ENCODE peak calls at places on chromosome 19, in seven cellular contexts. One of them, this sample, is unnamed.
A peak's percentile ranks its signal among the peaks of the same experiment; 100 is the strongest.

GRCh38 chr19:31351212-31352193 is 2.3 kb upstream of the TSHZ3 start:
- DNase-seq in PC-3: peak; percentile 15
- DNase-seq in ascending aorta: no peak
- DNase-seq in neuronal stem cell: no peak
- DNase-seq in adrenal gland: peak; percentile 42
- DNase-seq in left lung: peak; percentile 82
- DNase-seq in coronary artery: no peak
- DNase-seq in this sample: peak; percentile 73

GRCh38 chr19:16327911-16328823 is 3.5 kb downstream of the KLF2 start:
- DNase-seq in PC-3: no peak
- DNase-seq in ascending aorta: peak; percentile 80
- DNase-seq in neuronal stem cell: no peak
- DNase-seq in adrenal gland: peak; percentile 83
- DNase-seq in left lung: peak; percentile 84
- DNase-seq in coronary artery: peak; percentile 93
- DNase-seq in this sample: peak; percentile 89

GRCh38 chr19:14354445-14354844 is 26.8 kb upstream of the ADGRE5 start:
- DNase-seq in PC-3: peak; percentile 26
- DNase-seq in ascending aorta: no peak
- DNase-seq in neuronal stem cell: no peak
- DNase-seq in adrenal gland: no peak
- DNase-seq in left lung: no peak
- DNase-seq in coronary artery: no peak
- DNase-seq in this sample: no peak

GRCh38 chr19:33399081-33399744 is 25.7 kb downstream of the CEBPG start:
- DNase-seq in PC-3: no peak
- DNase-seq in ascending aorta: no peak
- DNase-seq in neuronal stem cell: no peak
- DNase-seq in adrenal gland: no peak
- DNase-seq in left lung: peak; percentile 74
- DNase-seq in coronary artery: no peak
- DNase-seq in this sample: peak; percentile 57

GRCh38 chr19:33734913-33735312 is 61.8 kb upstream of the KCTD15 start:
- DNase-seq in PC-3: no peak
- DNase-seq in ascending aorta: no peak
- DNase-seq in neuronal stem cell: no peak
- DNase-seq in adrenal gland: no peak
- DNase-seq in left lung: no peak
- DNase-seq in coronary artery: no peak
- DNase-seq in this sample: peak; percentile 39

GRCh38 chr19:13847900-13848677 is 28.8 kb upstream of the NANOS3 start:
- DNase-seq in PC-3: no peak
- DNase-seq in ascending aorta: no peak
- DNase-seq in neuronal stem cell: no peak
- DNase-seq in adrenal gland: no peak
- DNase-seq in left lung: no peak
- DNase-seq in coronary artery: no peak
- DNase-seq in this sample: no peak

GRCh38 chr19:776549-776948 is 20.7 kb upstream of the PTBP1 start:
- DNase-seq in PC-3: no peak
- DNase-seq in ascending aorta: no peak
- DNase-seq in neuronal stem cell: no peak
- DNase-seq in adrenal gland: no peak
- DNase-seq in left lung: no peak
- DNase-seq in coronary artery: no peak
- DNase-seq in this sample: no peak

GRCh38 chr19:18312021-18312534 is 10.8 kb downstream of the LSM4 start:
- DNase-seq in PC-3: no peak
- DNase-seq in ascending aorta: no peak
- DNase-seq in neuronal stem cell: no peak
- DNase-seq in adrenal gland: no peak
- DNase-seq in left lung: no peak
- DNase-seq in coronary artery: no peak
- DNase-seq in this sample: no peak

GRCh38 chr19:2391118-2391725 is 31.2 kb downstream of the TMPRSS9 start:
- DNase-seq in PC-3: peak; percentile 69
- DNase-seq in ascending aorta: no peak
- DNase-seq in neuronal stem cell: peak; percentile 54
- DNase-seq in adrenal gland: peak; percentile 55
- DNase-seq in left lung: no peak
- DNase-seq in coronary artery: no peak
- DNase-seq in this sample: no peak

GRCh38 chr19:2387367-2388288 is 27.6 kb downstream of the TMPRSS9 start:
- DNase-seq in PC-3: no peak
- DNase-seq in ascending aorta: no peak
- DNase-seq in neuronal stem cell: no peak
- DNase-seq in adrenal gland: no peak
- DNase-seq in left lung: no peak
- DNase-seq in coronary artery: no peak
- DNase-seq in this sample: no peak

GRCh38 chr19:2150794-2151338 is 500 bp downstream of the AP3D1 start:
- DNase-seq in PC-3: no peak
- DNase-seq in ascending aorta: no peak
- DNase-seq in neuronal stem cell: no peak
- DNase-seq in adrenal gland: peak; percentile 33
- DNase-seq in left lung: peak; percentile 86
- DNase-seq in coronary artery: no peak
- DNase-seq in this sample: peak; percentile 79

GRCh38 chr19:30228113-30228725 is 144.0 kb upstream of the ZNF536 start:
- DNase-seq in PC-3: no peak
- DNase-seq in ascending aorta: no peak
- DNase-seq in neuronal stem cell: no peak
- DNase-seq in adrenal gland: peak; percentile 40
- DNase-seq in left lung: no peak
- DNase-seq in coronary artery: no peak
- DNase-seq in this sample: no peak

GRCh38 chr19:2127758-2128157 is 23.6 kb downstream of the AP3D1 start:
- DNase-seq in PC-3: no peak
- DNase-seq in ascending aorta: no peak
- DNase-seq in neuronal stem cell: no peak
- DNase-seq in adrenal gland: no peak
- DNase-seq in left lung: no peak
- DNase-seq in coronary artery: no peak
- DNase-seq in this sample: no peak

GRCh38 chr19:14565765-14566711 is 5.8 kb downstream of the NDUFB7 start:
- DNase-seq in PC-3: no peak
- DNase-seq in ascending aorta: no peak
- DNase-seq in neuronal stem cell: no peak
- DNase-seq in adrenal gland: no peak
- DNase-seq in left lung: peak; percentile 75
- DNase-seq in coronary artery: no peak
- DNase-seq in this sample: no peak

GRCh38 chr19:17889609-17890214 is 18.0 kb downstream of the SLC5A5 start:
- DNase-seq in PC-3: peak; percentile 67
- DNase-seq in ascending aorta: no peak
- DNase-seq in neuronal stem cell: peak; percentile 67
- DNase-seq in adrenal gland: peak; percentile 52
- DNase-seq in left lung: no peak
- DNase-seq in coronary artery: no peak
- DNase-seq in this sample: no peak

GRCh38 chr19:3554254-3555083 is 2.9 kb downstream of the MFSD12 start:
- DNase-seq in PC-3: no peak
- DNase-seq in ascending aorta: no peak
- DNase-seq in neuronal stem cell: no peak
- DNase-seq in adrenal gland: no peak
- DNase-seq in left lung: no peak
- DNase-seq in coronary artery: no peak
- DNase-seq in this sample: no peak

GRCh38 chr19:17526922-17527321 is 15.5 kb downstream of the PGLS start:
- DNase-seq in PC-3: no peak
- DNase-seq in ascending aorta: no peak
- DNase-seq in neuronal stem cell: no peak
- DNase-seq in adrenal gland: no peak
- DNase-seq in left lung: no peak
- DNase-seq in coronary artery: no peak
- DNase-seq in this sample: no peak

GRCh38 chr19:5625641-5626040 is 2.8 kb downstream of the SAFB start:
- DNase-seq in PC-3: no peak
- DNase-seq in ascending aorta: no peak
- DNase-seq in neuronal stem cell: no peak
- DNase-seq in adrenal gland: no peak
- DNase-seq in left lung: no peak
- DNase-seq in coronary artery: no peak
- DNase-seq in this sample: no peak
- H3K4me3 ChIP-seq in PC-3: peak overlapping the region; percentile 90
- H3K4me3 ChIP-seq in ascending aorta: peak overlapping the region; percentile 86
- H3K4me3 ChIP-seq in neuronal stem cell: no peak overlapping the region
- H3K4me3 ChIP-seq in adrenal gland: no peak overlapping the region
- H3K4me3 ChIP-seq in left lung: no peak overlapping the region
- H3K4me3 ChIP-seq in coronary artery: peak overlapping the region; percentile 78
- H3K4me3 ChIP-seq in this sample: peak overlapping the region; percentile 98

GRCh38 chr19:50657672-50658437 is 8.6 kb downstream of the C19orf81 start:
- DNase-seq in PC-3: peak; percentile 98
- DNase-seq in ascending aorta: peak; percentile 73
- DNase-seq in neuronal stem cell: peak; percentile 100
- DNase-seq in adrenal gland: peak; percentile 98
- DNase-seq in left lung: peak; percentile 91
- DNase-seq in coronary artery: peak; percentile 80
- DNase-seq in this sample: peak; percentile 97
- H3K4me3 ChIP-seq in PC-3: peak overlapping the region; percentile 62
- H3K4me3 ChIP-seq in ascending aorta: peak overlapping the region; percentile 39
- H3K4me3 ChIP-seq in neuronal stem cell: peak overlapping the region; percentile 91
- H3K4me3 ChIP-seq in adrenal gland: no peak overlapping the region
- H3K4me3 ChIP-seq in left lung: no peak overlapping the region
- H3K4me3 ChIP-seq in coronary artery: peak overlapping the region; percentile 61
- H3K4me3 ChIP-seq in this sample: peak overlapping the region; percentile 48

GRCh38 chr19:47352095-47352494 is 3.0 kb downstream of the DHX34 start:
- DNase-seq in PC-3: no peak
- DNase-seq in ascending aorta: no peak
- DNase-seq in neuronal stem cell: no peak
- DNase-seq in adrenal gland: no peak
- DNase-seq in left lung: no peak
- DNase-seq in coronary artery: no peak
- DNase-seq in this sample: no peak
- H3K4me3 ChIP-seq in PC-3: no peak overlapping the region
- H3K4me3 ChIP-seq in ascending aorta: no peak overlapping the region
- H3K4me3 ChIP-seq in neuronal stem cell: no peak overlapping the region
- H3K4me3 ChIP-seq in adrenal gland: no peak overlapping the region
- H3K4me3 ChIP-seq in left lung: no peak overlapping the region
- H3K4me3 ChIP-seq in coronary artery: no peak overlapping the region
- H3K4me3 ChIP-seq in this sample: no peak overlapping the region

GRCh38 chr19:58479303-58479702 is 3.2 kb downstream of the ZNF446 start:
- DNase-seq in PC-3: no peak
- DNase-seq in ascending aorta: no peak
- DNase-seq in neuronal stem cell: no peak
- DNase-seq in adrenal gland: no peak
- DNase-seq in left lung: no peak
- DNase-seq in coronary artery: no peak
- DNase-seq in this sample: no peak

GRCh38 chr19:58476498-58477015 is 405 bp downstream of the ZNF446 start:
- DNase-seq in PC-3: no peak
- DNase-seq in ascending aorta: no peak
- DNase-seq in neuronal stem cell: no peak
- DNase-seq in adrenal gland: peak; percentile 66
- DNase-seq in left lung: no peak
- DNase-seq in coronary artery: no peak
- DNase-seq in this sample: no peak

GRCh38 chr19:58475714-58476497 is at the start of gene ZNF446:
- DNase-seq in PC-3: peak; percentile 98
- DNase-seq in ascending aorta: peak; percentile 93
- DNase-seq in neuronal stem cell: peak; percentile 95
- DNase-seq in adrenal gland: peak; percentile 98
- DNase-seq in left lung: peak; percentile 97
- DNase-seq in coronary artery: peak; percentile 99
- DNase-seq in this sample: peak; percentile 97

GRCh38 chr19:58477130-58477529 is 978 bp downstream of the ZNF446 start:
- DNase-seq in PC-3: no peak
- DNase-seq in ascending aorta: no peak
- DNase-seq in neuronal stem cell: no peak
- DNase-seq in adrenal gland: no peak
- DNase-seq in left lung: peak; percentile 78
- DNase-seq in coronary artery: no peak
- DNase-seq in this sample: no peak

DNA sequence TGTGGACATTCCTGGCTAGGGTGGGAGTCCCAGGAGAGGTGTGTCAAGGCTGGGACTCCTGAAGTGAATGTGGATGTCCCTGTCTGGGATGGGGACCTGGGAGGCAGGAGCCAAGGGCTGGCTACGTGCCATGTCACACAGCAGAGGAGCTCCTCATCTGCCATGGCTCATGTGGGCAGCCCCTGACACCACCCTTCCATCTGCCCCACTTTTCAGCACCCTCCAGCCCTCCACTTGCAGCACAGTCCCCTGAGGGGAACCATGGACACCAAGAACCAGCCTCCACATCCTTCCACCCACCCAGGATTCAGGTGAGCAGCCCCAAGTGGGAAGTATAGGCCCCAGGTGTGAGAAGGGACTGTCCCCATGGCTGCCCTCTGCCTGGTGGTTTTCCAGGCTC is 1.7 kb downstream of the ZNF446 start:
- DNase-seq in PC-3: no peak
- DNase-seq in ascending aorta: no peak
- DNase-seq in neuronal stem cell: no peak
- DNase-seq in adrenal gland: no peak
- DNase-seq in left lung: peak; percentile 45
- DNase-seq in coronary artery: no peak
- DNase-seq in this sample: no peak
- H3K4me3 ChIP-seq in PC-3: no peak overlapping the region
- H3K4me3 ChIP-seq in ascending aorta: no peak overlapping the region
- H3K4me3 ChIP-seq in neuronal stem cell: no peak overlapping the region
- H3K4me3 ChIP-seq in adrenal gland: no peak overlapping the region
- H3K4me3 ChIP-seq in left lung: no peak overlapping the region
- H3K4me3 ChIP-seq in coronary artery: no peak overlapping the region
- H3K4me3 ChIP-seq in this sample: no peak overlapping the region

DNA sequence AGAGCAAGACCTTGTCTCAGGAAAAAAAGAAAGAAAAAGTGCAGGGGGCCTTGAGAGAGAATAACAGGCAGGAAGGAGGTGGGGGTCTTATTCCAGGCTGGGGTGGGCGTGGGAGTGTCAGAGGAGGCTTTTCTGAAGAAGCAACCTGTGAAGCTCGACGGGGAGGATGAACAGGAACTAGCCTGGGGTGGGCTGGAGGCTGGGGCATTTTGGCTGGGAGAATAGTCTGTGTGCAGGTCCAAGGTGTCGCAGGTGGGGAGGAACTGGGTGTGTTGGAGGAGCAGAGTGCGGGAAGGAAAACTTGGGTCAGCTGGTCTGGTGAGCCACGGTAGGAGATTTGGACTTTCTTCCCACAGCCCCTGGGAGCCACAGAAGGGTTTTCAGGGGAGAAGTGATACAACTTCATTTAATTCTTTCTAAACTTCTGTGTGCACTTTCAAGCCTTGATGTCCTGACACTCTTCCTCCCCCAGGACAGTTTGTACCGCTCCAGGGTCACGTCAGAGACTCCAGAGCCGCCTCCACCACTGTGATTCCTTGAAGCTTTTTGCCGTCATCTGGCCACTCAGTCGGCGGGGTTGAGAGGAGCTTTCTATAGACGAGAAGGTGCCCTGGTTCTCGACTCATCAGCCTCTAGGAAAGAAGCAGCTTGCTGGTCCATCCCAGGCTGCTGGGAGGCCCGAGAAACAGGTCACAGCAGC is 138.7 kb downstream of the SIPA1L3 start:
- DNase-seq in PC-3: no peak
- DNase-seq in ascending aorta: no peak
- DNase-seq in neuronal stem cell: no peak
- DNase-seq in adrenal gland: no peak
- DNase-seq in left lung: peak; percentile 38
- DNase-seq in coronary artery: no peak
- DNase-seq in this sample: no peak
- H3K4me3 ChIP-seq in PC-3: no peak overlapping the region
- H3K4me3 ChIP-seq in ascending aorta: no peak overlapping the region
- H3K4me3 ChIP-seq in neuronal stem cell: no peak overlapping the region
- H3K4me3 ChIP-seq in adrenal gland: no peak overlapping the region
- H3K4me3 ChIP-seq in left lung: no peak overlapping the region
- H3K4me3 ChIP-seq in coronary artery: no peak overlapping the region
- H3K4me3 ChIP-seq in this sample: no peak overlapping the region

This sample was measured in upper lobe of right lung.